ENCODE peak calls at places on chromosomes 6 and 20, in five cellular contexts. O is stimulated activated CD4-positive, alpha-beta T cell treated with anti-CD3 and anti-CD28 coated beads, TNF-alpha, amount 100 ng/mL, for 48 hours; D is iPS DF 6.9; G is thoracic aorta; K is lower leg skin. A is an unnamed sample.

GRCh38 chr20:23331951-23332350 is 18.6 kb upstream of the NXT1 start:
- DNase-seq in O (no peak), D (no peak), G (no peak), K (no peak), A (no peak)

GRCh38 chr6:12324741-12325140 is 34.6 kb downstream of the EDN1 start:
- DNase-seq in O (no peak), D (no peak), G (no peak), K (no peak), A (no peak)

GRCh38 chr6:112781236-112781635 is 434.1 kb downstream of the RFPL4B start:
- DNase-seq in O (no peak), D (no peak), G (no peak), K (no peak), A (no peak)

GRCh38 chr20:32205502-32206382 is 1.8 kb downstream of the PLAGL2 start:
- DNase-seq in O (no peak), D (no peak), G (no peak), K (no peak), A (no peak)

GRCh38 chr6:111329882-111330633 is 153.0 kb downstream of the REV3L start:
- DNase-seq in O (no peak), D (no peak), G (no peak), K (no peak), A (no peak)

GRCh38 chr20:32763202-32763999 is 1.2 kb downstream of the DNMT3B start:
- DNase-seq in O (no peak), D (no peak), G (no peak), K (no peak), A (no peak)

GRCh38 chr20:25274481-25274880 is 26.6 kb downstream of the PYGB start:
- DNase-seq in O (no peak), D (no peak), G (no peak), K (peak), A (no peak)

GRCh38 chr6:97059473-97059872 is 134.9 kb downstream of the KLHL32 start:
- DNase-seq in O (no peak), D (no peak), G (no peak), K (no peak), A (no peak)

GRCh38 chr6:137136065-137136464 is 37.4 kb downstream of the IL22RA2 start:
- DNase-seq in O (no peak), D (no peak), G (no peak), K (no peak), A (no peak)

GRCh38 chr6:106614592-106615301 is 14.6 kb downstream of the RTN4IP1 start:
- DNase-seq in O (no peak), D (no peak), G (no peak), K (no peak), A (peak)

GRCh38 chr6:138486249-138487121 is 12.8 kb downstream of the NHSL1 start:
- DNase-seq in O (no peak), D (no peak), G (no peak), K (no peak), A (no peak)

GRCh38 chr6:79737172-79737571 is 106.0 kb downstream of the SH3BGRL2 start:
- DNase-seq in O (no peak), D (no peak), G (no peak), K (no peak), A (no peak)

GRCh38 chr6:104218132-104218531 is 641.6 kb downstream of the HACE1 start:
- DNase-seq in O (no peak), D (no peak), G (no peak), K (no peak), A (no peak)

GRCh38 chr20:3281437-3281836 is 42.4 kb upstream of the SLC4A11 start:
- DNase-seq in O (no peak), D (no peak), G (no peak), K (no peak), A (no peak)

GRCh38 chr6:109381747-109382575 is at the start of gene CD164:
- DNase-seq in O (peak), D (peak), G (peak), K (peak), A (peak)

GRCh38 chr6:159999240-159999671 is 30.4 kb downstream of the IGF2R start:
- DNase-seq in O (no peak), D (no peak), G (no peak), K (no peak), A (no peak)

GRCh38 chr6:99618649-99619408 is 12.2 kb downstream of the PRDM13 start:
- DNase-seq in O (no peak), D (no peak), G (no peak), K (no peak), A (no peak)

GRCh38 chr6:104688283-104688969 is 171.3 kb downstream of the HACE1 start:
- DNase-seq in O (no peak), D (no peak), G (no peak), K (no peak), A (no peak)

GRCh38 chr6:150331344-150331743 is 37.5 kb upstream of the IYD start:
- DNase-seq in O (no peak), D (no peak), G (no peak), K (no peak), A (no peak)

GRCh38 chr6:133428299-133428698 is 187.1 kb downstream of the EYA4 start:
- DNase-seq in O (no peak), D (no peak), G (no peak), K (no peak), A (no peak)

GRCh38 chr20:44720994-44721784 is 6.0 kb downstream of the CCN5 start:
- DNase-seq in O (no peak), D (no peak), G (no peak), K (peak), A (no peak)

GRCh38 chr20:10519361-10520048 is 84.4 kb downstream of the SLX4IP start:
- DNase-seq in O (no peak), D (no peak), G (no peak), K (no peak), A (no peak)

GRCh38 chr6:117515326-117515725 is 32.9 kb downstream of the DCBLD1 start:
- DNase-seq in O (no peak), D (no peak), G (no peak), K (no peak), A (no peak)

GRCh38 chr6:126886106-126886505 is 232.4 kb upstream of the RSPO3 start:
- DNase-seq in O (no peak), D (no peak), G (no peak), K (no peak), A (no peak)

GRCh38 chr6:64257586-64257985 is 622.0 kb downstream of the PHF3 start:
- DNase-seq in O (no peak), D (no peak), G (no peak), K (no peak), A (no peak)

GRCh38 chr20:25125636-25126035 is 43.7 kb upstream of the VSX1 start:
- DNase-seq in O (no peak), D (no peak), G (no peak), K (peak), A (no peak)

GRCh38 chr20:43955244-43956191 is 40.9 kb downstream of the TOX2 start:
- DNase-seq in O (peak), D (no peak), G (peak), K (no peak), A (no peak)

GRCh38 chr6:44025226-44025625 is 102.0 kb downstream of the MRPL14 start:
- DNase-seq in O (no peak), D (no peak), G (no peak), K (no peak), A (no peak)

GRCh38 chr20:42494290-42494689 is 695.4 kb downstream of the PTPRT start:
- DNase-seq in O (no peak), D (no peak), G (no peak), K (no peak), A (no peak)

GRCh38 chr6:44662461-44663121 is 275.1 kb downstream of the CDC5L start:
- DNase-seq in O (no peak), D (peak), G (no peak), K (no peak), A (peak)

GRCh38 chr6:131565041-131565440 is 8.0 kb upstream of the ARG1 start:
- DNase-seq in O (no peak), D (no peak), G (no peak), K (no peak), A (no peak)

GRCh38 chr20:31494131-31494530 is 19.0 kb downstream of the REM1 start:
- DNase-seq in O (no peak), D (no peak), G (no peak), K (no peak), A (no peak)

GRCh38 chr6:55869731-55870130 is 5.7 kb downstream of the BMP5 start:
- DNase-seq in O (no peak), D (no peak), G (no peak), K (no peak), A (no peak)

GRCh38 chr20:21105429-21106170 is 558 bp downstream of the LINC00237 start:
- DNase-seq in O (no peak), D (no peak), G (no peak), K (no peak), A (no peak)

A was measured in iPS DF 19.7.